ENCODE peak calls at places on chromosomes 13 and 19, in six cellular contexts. B, I, H, Z, N and J are unnamed samples.

GRCh38 chr19:10797078-10797477 is 38.9 kb downstream of the TMED1 start:
- DNase-seq in N (no peak), B (no peak), H (no peak), I (no peak), Z (no peak), J (no peak)

GRCh38 chr19:16714702-16715294 is 4.8 kb upstream of the NWD1 start:
- DNase-seq in B (peak), H (peak), Z (peak), N (no peak), I (no peak), J (peak)

GRCh38 chr13:109819851-109820250 is 33.5 kb upstream of the IRS2 start:
- DNase-seq in I (no peak), H (no peak), B (peak), N (no peak), Z (no peak), J (peak)

GRCh38 chr19:42201489-42202289 is 15.8 kb downstream of the DEDD2 start:
- DNase-seq in H (peak), N (no peak), B (no peak), Z (no peak), I (no peak), J (no peak)

GRCh38 chr19:7618771-7619510 is 10.4 kb downstream of the XAB2 start:
- DNase-seq in N (no peak), H (no peak), I (no peak), B (no peak), Z (no peak), J (no peak)

GRCh38 chr13:35470671-35471465 is 5.6 kb downstream of the MAB21L1 start:
- DNase-seq in H (peak), Z (no peak), N (no peak), B (no peak), I (no peak), J (no peak)

GRCh38 chr19:11067356-11068113 is 21.7 kb upstream of the LDLR start:
- DNase-seq in Z (no peak), H (no peak), I (no peak), N (no peak), B (no peak), J (no peak)

GRCh38 chr19:47310819-47311218 is 1.2 kb downstream of the C5AR1 start:
- DNase-seq in I (no peak), Z (peak), N (peak), H (peak), B (peak), J (no peak)

GRCh38 chr19:49387936-49388372 is at the start of gene KASH5:
- DNase-seq in Z (no peak), I (peak), N (no peak), H (peak), B (peak), J (no peak)

GRCh38 chr19:42325896-42326771 is 699 bp downstream of the MEGF8 start:
- DNase-seq in B (no peak), Z (no peak), N (no peak), H (peak), I (no peak), J (no peak)

GRCh38 chr19:51688665-51689571 is 4.2 kb upstream of the SPACA6 start:
- DNase-seq in I (peak), Z (peak), B (peak), N (peak), H (peak), J (peak)

GRCh38 chr13:20993211-20993610 is 68.2 kb downstream of the LATS2 start:
- DNase-seq in B (no peak), I (no peak), Z (no peak), N (no peak), H (no peak), J (no peak)

GRCh38 chr13:38697197-38697596 is 10.3 kb downstream of the FREM2 start:
- DNase-seq in H (no peak), N (no peak), I (no peak), B (no peak), Z (no peak), J (no peak)

GRCh38 chr13:20891768-20892167 is 10.8 kb downstream of the XPO4 start:
- DNase-seq in N (no peak), H (no peak), Z (no peak), I (no peak), B (no peak), J (no peak)

GRCh38 chr19:11324079-11324661 is 15.3 kb downstream of the RAB3D start:
- DNase-seq in H (peak), I (peak), N (peak), B (peak), Z (peak), J (no peak)

GRCh38 chr19:33532859-33533455 is 11.4 kb upstream of the PEPD start:
- DNase-seq in Z (no peak), I (no peak), N (no peak), H (no peak), B (no peak), J (no peak)

GRCh38 chr19:33678796-33679195 is 57.0 kb downstream of the CHST8 start:
- DNase-seq in Z (peak), B (peak), N (peak), I (no peak), H (no peak), J (no peak)

GRCh38 chr19:45471866-45472556 is 4.2 kb downstream of the FOSB start:
- DNase-seq in I (no peak), B (no peak), Z (no peak), N (no peak), H (no peak), J (no peak)

GRCh38 chr13:110911880-110912279 is 3.0 kb downstream of the ANKRD10 start:
- DNase-seq in B (no peak), I (no peak), N (no peak), H (no peak), Z (no peak), J (no peak)